ENCODE peak calls at places on chromosomes 12 and 14, in six cellular contexts. M is lower leg skin, F is GM10248, I is B cell, H is choroid plexus epithelial cell, B is Calu3. C is an unnamed sample.
A peak's percentile ranks its signal among the peaks of the same experiment; 100 is the strongest.

GRCh38 chr12:50584135-50584534 is 79.3 kb downstream of the DIP2B start:
- DNase-seq in M (no peak), F (no peak), I (no peak), H (no peak), B (no peak), C (no peak)

GRCh38 chr12:128942960-128943477 is 89.7 kb downstream of the GLT1D1 start:
- DNase-seq in M (no peak), F (no peak), I (no peak), H (no peak), B (no peak), C (no peak)

GRCh38 chr14:65269732-65270131 is 142.8 kb upstream of the FUT8 start:
- DNase-seq in M (no peak), F (no peak), I (no peak), H (no peak), B (no peak), C (no peak)

GRCh38 chr14:74408870-74409269 is 17.1 kb downstream of the SYNDIG1L start:
- DNase-seq in M (no peak), F (no peak), I (no peak), H (no peak), B (no peak), C (no peak)

GRCh38 chr14:104031384-104031783 is 54.1 kb upstream of the ASPG start:
- DNase-seq in M (no peak), F (no peak), I (no peak), H (no peak), B (no peak), C (no peak)

GRCh38 chr14:99754141-99755067 is 38.8 kb upstream of the EML1 start:
- DNase-seq in M (no peak), F (no peak), I (no peak), H (no peak), B (no peak), C (no peak)

GRCh38 chr12:53695148-53696138 is 19.6 kb upstream of the ATP5MC2 start:
- DNase-seq in M (no peak), F (peak; percentile 38), I (peak; percentile 60), H (peak; percentile 73), B (peak; percentile 66), C (no peak)

GRCh38 chr12:82835217-82835616 is 148.5 kb downstream of the TMTC2 start:
- DNase-seq in M (no peak), F (no peak), I (no peak), H (peak; percentile 9), B (no peak), C (no peak)

GRCh38 chr14:97158102-97158501 is 360.9 kb downstream of the VRK1 start:
- DNase-seq in M (no peak), F (no peak), I (no peak), H (no peak), B (no peak), C (no peak)

GRCh38 chr12:94220804-94221203 is 72.4 kb downstream of the PLXNC1 start:
- DNase-seq in M (no peak), F (no peak), I (peak; percentile 39), H (no peak), B (no peak), C (no peak)

DNA sequence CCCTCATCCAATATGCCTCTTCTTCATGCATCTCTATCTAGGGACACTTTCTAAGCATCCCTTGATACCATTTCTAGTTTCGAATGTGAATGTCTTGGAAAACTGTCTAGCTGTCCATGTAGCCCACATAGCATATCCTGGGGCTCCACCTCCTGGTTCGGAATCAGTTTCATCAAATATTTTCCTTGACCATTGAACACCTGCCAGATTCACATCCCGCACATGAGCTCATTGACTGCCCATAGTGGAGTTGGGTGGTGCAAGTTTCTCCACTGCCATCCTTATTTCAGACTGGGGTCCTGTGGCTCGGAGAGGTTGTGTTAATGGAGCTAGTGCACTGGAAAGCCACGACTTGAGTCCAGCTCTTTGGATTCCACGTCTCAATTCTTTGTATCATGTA is 58.6 kb upstream of the TMEM263 start:
- DNase-seq in M (no peak), F (no peak), I (no peak), H (peak; percentile 44), B (peak; percentile 9), C (no peak)
- TF ChIP-seq CTCF in M (no peak), F (no peak), I (no peak), H (peak; percentile 37), B (no peak), C (no peak)

GRCh38 chr14:81066672-81067071 is 111.3 kb downstream of the TSHR start:
- DNase-seq in M (no peak), F (no peak), I (no peak), H (no peak), B (no peak), C (no peak)

GRCh38 chr14:81062380-81062779 is 107.0 kb downstream of the TSHR start:
- DNase-seq in M (no peak), F (no peak), I (no peak), H (no peak), B (no peak), C (no peak)

GRCh38 chr14:81067156-81067555 is 111.7 kb downstream of the TSHR start:
- DNase-seq in M (no peak), F (no peak), I (no peak), H (no peak), B (no peak), C (no peak)

GRCh38 chr14:81068384-81068783 is 113.0 kb downstream of the TSHR start:
- DNase-seq in M (no peak), F (no peak), I (no peak), H (no peak), B (no peak), C (no peak)

GRCh38 chr14:81062816-81063215 is 107.4 kb downstream of the TSHR start:
- DNase-seq in M (no peak), F (no peak), I (peak; percentile 2), H (peak; percentile 5), B (peak; percentile 12), C (no peak)
- TF ChIP-seq CTCF in M (no peak), F (no peak), I (peak; percentile 37), H (peak; percentile 39), B (peak; percentile 20), C (no peak)

DNA sequence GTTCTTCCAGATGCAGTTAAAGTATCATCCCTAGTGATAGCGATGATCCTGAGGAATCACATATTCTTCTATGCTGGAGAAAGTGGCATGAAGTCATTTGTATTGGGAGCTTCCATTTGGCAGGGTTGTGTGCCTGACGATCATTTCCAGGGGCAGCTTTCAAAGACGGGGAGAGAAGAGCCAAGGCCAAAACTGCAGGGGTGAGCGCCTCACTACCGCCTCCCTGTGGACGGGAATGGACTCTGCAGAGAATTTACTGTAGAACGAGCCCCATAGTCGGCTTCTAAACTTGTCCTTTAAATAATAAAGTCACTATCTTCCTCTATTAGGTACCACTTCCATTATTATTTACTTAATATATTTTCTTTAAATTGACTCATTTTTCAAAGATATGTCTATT is 555.9 kb upstream of the TMEM132C start:
- DNase-seq in M (no peak), F (no peak), I (no peak), H (no peak), B (no peak), C (no peak)
- TF ChIP-seq CTCF in M (no peak), F (peak; percentile 11), I (no peak), H (no peak), B (no peak), C (no peak)

GRCh38 chr12:131120831-131121271 is 167.1 kb downstream of the ADGRD1 start:
- DNase-seq in M (no peak), F (no peak), I (no peak), H (no peak), B (no peak), C (peak; percentile 72)
- TF ChIP-seq CTCF in M (no peak), F (no peak), I (no peak), H (no peak), B (no peak), C (no peak)

DNA sequence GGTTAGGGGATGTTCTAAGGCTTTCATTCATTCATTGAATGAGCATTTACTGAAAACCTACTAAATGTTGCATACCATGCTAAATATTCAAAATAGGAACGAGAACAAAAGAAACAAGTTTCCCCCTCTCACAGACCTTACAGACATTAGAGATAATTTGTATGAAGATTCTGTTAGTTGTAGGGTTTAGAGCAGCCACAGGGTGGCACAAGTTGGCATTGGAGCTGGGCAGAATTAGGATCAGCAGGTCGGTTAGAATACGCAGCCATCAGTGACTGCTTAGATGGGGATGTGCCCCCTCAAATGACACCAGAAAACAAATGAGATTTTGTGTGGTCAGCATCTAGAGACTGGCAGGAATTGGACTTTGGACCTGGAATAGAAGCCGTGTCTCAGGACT is 166.3 kb upstream of the DAAM1 start:
- DNase-seq in M (no peak), F (no peak), I (no peak), H (no peak), B (no peak), C (no peak)
- TF ChIP-seq CTCF in M (no peak), F (no peak), I (no peak), H (peak; percentile 18), B (peak; percentile 27), C (no peak)

GRCh38 chr14:33837943-33838683 is 112.8 kb downstream of the EGLN3 start:
- DNase-seq in M (no peak), F (no peak), I (no peak), H (no peak), B (no peak), C (no peak)
- TF ChIP-seq CTCF in M (no peak), F (no peak), I (no peak), H (no peak), B (no peak), C (no peak)

DNA sequence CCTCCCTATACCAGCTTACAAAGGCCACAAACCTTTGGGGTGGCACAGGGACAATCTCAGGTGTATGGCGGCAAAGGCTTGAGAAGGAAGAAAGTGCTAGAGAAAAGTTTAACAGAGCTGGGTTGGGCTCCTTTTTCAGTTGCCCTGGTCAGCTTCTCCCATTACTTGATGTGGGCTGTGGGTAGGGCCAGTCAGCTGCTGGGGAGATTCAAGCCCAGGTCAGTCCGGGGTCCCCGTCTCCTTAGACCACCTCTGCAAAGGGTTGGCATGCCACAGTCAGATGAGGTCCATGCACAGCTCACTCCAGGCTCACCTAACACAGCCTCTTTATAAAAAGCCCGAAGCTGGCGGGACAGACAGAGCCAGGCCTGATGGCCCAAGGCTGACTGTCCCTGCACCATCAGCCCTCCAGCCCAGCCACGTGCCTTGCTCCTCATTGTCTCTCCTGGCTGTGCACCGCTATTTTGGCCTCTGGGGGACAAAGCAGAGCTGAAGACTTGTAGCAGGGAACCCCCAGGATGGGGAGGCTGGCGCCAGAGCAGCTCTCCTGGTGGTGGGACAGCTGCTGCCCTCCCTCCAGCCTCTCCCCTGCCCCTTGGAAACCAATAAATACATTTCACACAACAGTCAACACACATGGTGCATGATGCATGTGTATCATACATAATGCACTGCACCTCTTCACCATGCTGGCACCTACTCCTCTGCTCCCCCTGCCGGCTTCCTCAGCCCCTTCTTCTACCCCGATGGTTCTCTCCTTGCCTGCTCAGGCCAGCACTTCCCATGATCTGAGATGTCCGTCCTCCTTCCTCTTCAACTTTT is 61.7 kb upstream of the DDX11 start:
- DNase-seq in M (no peak), F (no peak), I (no peak), H (no peak), B (no peak), C (peak; percentile 67)
- TF ChIP-seq CTCF in M (no peak), F (peak; percentile 47), I (no peak), H (peak; percentile 49), B (no peak), C (no peak)

C was measured in suprapubic skin.